ENCODE peak calls at places on chromosomes 1 and 21, in ten cellular contexts. H is body of pancreas, R is suprapubic skin, E is heart left ventricle, L is A673, A is astrocyte of the spinal cord, I is heart right ventricle, X is uterus, P is MCF 10A, S is sigmoid colon. D is an unnamed sample.

GRCh38 chr1:231748744-231749143 is 122.2 kb downstream of the DISC1 start:
- DNase-seq in H (no peak), R (no peak), E (no peak), L (no peak), A (no peak), I (no peak), X (no peak), P (peak), S (no peak), D (no peak)

GRCh38 chr21:33860332-33860879 is 55.2 kb downstream of the ATP5PO start:
- DNase-seq in H (no peak), R (no peak), E (peak), L (no peak), A (no peak), I (no peak), X (no peak), P (no peak), S (no peak), D (no peak)

GRCh38 chr21:45270306-45270821 is 17.3 kb downstream of the POFUT2 start:
- DNase-seq in H (no peak), R (peak), E (peak), L (peak), A (no peak), I (no peak), X (peak), P (no peak), S (peak), D (peak)

GRCh38 chr1:29382851-29383588 is 146.7 kb downstream of the PTPRU start:
- DNase-seq in H (no peak), R (peak), E (no peak), L (no peak), A (no peak), I (no peak), X (no peak), P (no peak), S (no peak), D (no peak)

GRCh38 chr1:109718495-109718894 is 6.4 kb downstream of the GSTM5 start:
- DNase-seq in H (peak), R (no peak), E (no peak), L (no peak), A (no peak), I (no peak), X (no peak), P (peak), S (no peak), D (no peak)

GRCh38 chr1:25731148-25731547 is 68.8 kb upstream of the SELENON start:
- DNase-seq in H (no peak), R (no peak), E (no peak), L (no peak), A (no peak), I (no peak), X (no peak), P (no peak), S (no peak), D (no peak)

GRCh38 chr1:159821171-159821867 is 5.4 kb upstream of the SLAMF8 start:
- DNase-seq in H (no peak), R (no peak), E (no peak), L (no peak), A (peak), I (no peak), X (no peak), P (no peak), S (no peak), D (no peak)

GRCh38 chr1:224786533-224787249 is 142.8 kb upstream of the DNAH14 start:
- DNase-seq in H (no peak), R (no peak), E (no peak), L (no peak), A (peak), I (no peak), X (no peak), P (peak), S (no peak), D (no peak)

GRCh38 chr1:7223334-7224080 is 438.3 kb downstream of the CAMTA1 start:
- DNase-seq in H (no peak), R (no peak), E (no peak), L (peak), A (peak), I (no peak), X (no peak), P (peak), S (no peak), D (no peak)

GRCh38 chr21:46182548-46183336 is 1.5 kb downstream of the SPATC1L start:
- DNase-seq in H (no peak), R (peak), E (peak), L (no peak), A (no peak), I (no peak), X (no peak), P (no peak), S (peak), D (no peak)

GRCh38 chr1:236173174-236173767 is 30.9 kb downstream of the GPR137B start:
- DNase-seq in H (no peak), R (no peak), E (no peak), L (no peak), A (no peak), I (no peak), X (no peak), P (no peak), S (no peak), D (no peak)

GRCh38 chr1:38000529-38001453 is 4.5 kb downstream of the FHL3 start:
- DNase-seq in H (peak), R (no peak), E (no peak), L (peak), A (peak), I (peak), X (peak), P (peak), S (peak), D (no peak)

GRCh38 chr1:168803696-168804510 is 74.9 kb upstream of the DPT start:
- DNase-seq in H (peak), R (no peak), E (no peak), L (no peak), A (no peak), I (no peak), X (no peak), P (no peak), S (no peak), D (no peak)

GRCh38 chr1:22483121-22483520 is 31.5 kb downstream of the ZBTB40 start:
- DNase-seq in H (no peak), R (no peak), E (no peak), L (no peak), A (no peak), I (no peak), X (no peak), P (no peak), S (no peak), D (no peak)

GRCh38 chr1:209425959-209426358 is 157.6 kb upstream of the CAMK1G start:
- DNase-seq in H (no peak), R (no peak), E (no peak), L (no peak), A (no peak), I (no peak), X (no peak), P (no peak), S (no peak), D (no peak)

GRCh38 chr21:42539931-42540343 is 26.3 kb downstream of the SLC37A1 start:
- DNase-seq in H (no peak), R (no peak), E (peak), L (peak), A (no peak), I (no peak), X (no peak), P (no peak), S (peak), D (no peak)
- TF ChIP-seq CTCF in H (no peak), R (no peak), E (no peak), L (peak), A (peak), I (no peak), X (no peak), P (no peak), S (no peak), D (peak)

DNA sequence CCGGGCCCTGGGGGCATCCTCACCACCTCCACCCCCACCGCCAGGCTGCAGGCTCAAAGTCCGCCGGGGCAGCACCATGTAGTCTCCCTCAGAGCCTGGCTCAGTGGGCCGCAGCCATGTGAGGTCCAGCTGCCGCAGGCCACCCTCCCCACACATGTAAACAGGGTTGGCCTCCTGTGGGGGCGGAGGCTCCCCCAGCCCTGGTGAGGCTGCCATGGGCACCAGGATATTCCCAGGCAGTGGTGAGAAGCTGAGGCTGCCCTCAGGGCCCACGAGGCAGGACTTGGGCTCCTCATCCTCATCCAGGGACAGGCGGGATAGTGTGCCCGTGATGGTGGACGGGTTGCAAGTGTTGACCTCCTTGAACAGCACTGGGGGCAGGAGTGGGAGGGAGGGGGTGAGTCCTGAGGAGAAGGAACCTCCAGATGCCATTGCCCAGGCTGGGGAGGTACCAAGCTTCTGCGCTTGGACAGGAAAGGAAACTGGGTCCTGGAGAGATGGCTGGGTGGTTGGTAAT is 27.3 kb upstream of the COL16A1 start:
- DNase-seq in H (no peak), R (no peak), E (peak), L (no peak), A (no peak), I (no peak), X (no peak), P (no peak), S (no peak), D (peak)
- TF ChIP-seq CTCF in H (no peak), R (no peak), E (no peak), L (no peak), A (no peak), I (no peak), X (no peak), P (no peak), S (no peak), D (no peak)

GRCh38 chr1:146021622-146022402 is at the start of gene HJV:
- DNase-seq in H (no peak), R (peak), E (no peak), L (peak), A (no peak), I (peak), X (no peak), P (no peak), S (no peak), D (no peak)

GRCh38 chr1:146021046-146021445 is 489 bp downstream of the HJV start:
- DNase-seq in H (no peak), R (no peak), E (no peak), L (no peak), A (no peak), I (no peak), X (no peak), P (no peak), S (no peak), D (no peak)

GRCh38 chr1:146019225-146020057 is 2.1 kb downstream of the HJV start:
- DNase-seq in H (no peak), R (peak), E (no peak), L (no peak), A (no peak), I (no peak), X (no peak), P (no peak), S (no peak), D (no peak)

GRCh38 chr1:146022403-146023127 is 1.0 kb upstream of the HJV start:
- DNase-seq in H (no peak), R (no peak), E (no peak), L (peak), A (no peak), I (no peak), X (no peak), P (no peak), S (no peak), D (no peak)

DNA sequence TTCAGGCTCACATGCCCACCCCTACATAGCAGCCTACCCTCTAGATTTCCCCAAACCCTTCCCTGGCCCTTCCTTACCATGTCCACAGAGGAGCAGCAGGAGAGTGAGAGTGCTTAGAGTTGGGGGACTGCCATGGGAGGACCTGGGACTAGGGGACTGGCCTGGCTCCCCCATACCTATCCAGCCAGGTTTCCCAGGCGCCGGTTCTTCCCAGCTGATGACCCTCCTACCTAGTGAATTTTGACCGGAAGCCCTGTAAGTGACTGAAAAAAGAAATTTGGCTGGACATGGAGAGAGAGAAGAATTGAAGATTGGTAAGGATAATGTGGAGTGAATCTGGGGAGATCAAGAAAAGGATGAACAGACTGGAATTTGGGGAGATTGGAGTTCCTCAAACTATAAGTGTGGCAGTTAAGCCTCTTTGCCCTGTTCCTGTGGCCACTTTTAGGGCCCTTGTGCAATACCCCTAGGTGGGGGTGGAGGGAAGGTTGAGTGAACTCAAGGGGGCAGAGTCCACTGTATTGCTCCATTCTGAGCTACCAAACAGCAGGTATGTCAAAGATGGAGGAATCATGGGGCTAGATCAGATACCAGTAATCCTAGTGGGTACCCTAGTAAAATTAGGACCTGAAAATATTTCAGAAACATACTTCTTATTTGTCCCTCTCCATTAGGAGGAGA is 1.3 kb downstream of the HJV start:
- DNase-seq in H (no peak), R (peak), E (no peak), L (no peak), A (no peak), I (no peak), X (no peak), P (no peak), S (no peak), D (no peak)
- TF ChIP-seq CTCF in H (no peak), R (no peak), E (no peak), L (no peak), A (no peak), I (no peak), X (no peak), P (no peak), S (no peak), D (no peak)

DNA sequence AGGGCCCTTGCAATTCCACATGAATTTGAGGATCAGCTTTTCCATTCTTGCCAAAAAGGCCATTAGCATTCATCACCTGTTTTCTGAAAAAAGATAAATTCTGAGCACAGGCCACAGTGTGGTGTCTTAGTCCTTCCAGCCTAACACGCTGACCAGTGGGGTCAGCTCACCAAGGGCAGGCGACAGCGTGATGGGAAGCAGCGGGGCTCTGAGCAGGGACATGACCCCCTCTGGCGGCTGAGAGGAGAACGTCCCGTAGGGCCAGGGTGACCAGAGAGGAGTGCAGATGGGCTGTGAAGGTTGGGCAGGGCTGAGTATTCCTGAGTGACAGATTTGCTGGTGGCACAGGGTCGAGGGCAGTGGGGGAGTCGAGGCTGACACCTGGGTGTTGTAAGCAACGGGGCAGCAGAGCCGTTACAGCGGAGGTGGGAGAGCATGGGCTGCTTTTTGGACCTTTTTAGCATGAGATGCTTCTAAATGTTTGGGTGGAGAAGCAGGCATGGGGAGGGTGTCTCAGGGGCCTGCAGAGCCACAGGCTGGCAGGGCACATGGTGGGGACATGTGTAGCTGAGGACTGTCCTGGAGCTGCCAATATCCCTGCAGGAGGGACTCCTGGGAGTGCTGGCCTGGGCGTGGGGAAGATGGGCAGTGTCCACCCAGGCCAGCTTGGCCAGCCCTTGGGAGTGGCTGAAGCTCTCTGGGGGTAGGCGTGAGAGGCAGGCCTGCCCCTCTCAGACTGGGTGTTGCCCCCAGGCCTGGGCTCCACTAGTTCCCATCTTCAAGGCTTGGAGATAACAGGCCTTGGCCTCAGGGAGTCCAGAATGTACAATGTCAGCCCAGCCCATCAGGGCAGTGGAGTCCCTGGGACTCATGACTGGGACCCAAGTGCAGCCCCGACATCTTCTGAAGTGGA is 8.6 kb upstream of the CALML6 start:
- DNase-seq in H (peak), R (peak), E (peak), L (peak), A (peak), I (peak), X (peak), P (peak), S (peak), D (peak)
- TF ChIP-seq CTCF in H (peak), R (peak), E (peak), L (peak), A (peak), I (peak), X (peak), P (peak), S (peak), D (peak)

DNA sequence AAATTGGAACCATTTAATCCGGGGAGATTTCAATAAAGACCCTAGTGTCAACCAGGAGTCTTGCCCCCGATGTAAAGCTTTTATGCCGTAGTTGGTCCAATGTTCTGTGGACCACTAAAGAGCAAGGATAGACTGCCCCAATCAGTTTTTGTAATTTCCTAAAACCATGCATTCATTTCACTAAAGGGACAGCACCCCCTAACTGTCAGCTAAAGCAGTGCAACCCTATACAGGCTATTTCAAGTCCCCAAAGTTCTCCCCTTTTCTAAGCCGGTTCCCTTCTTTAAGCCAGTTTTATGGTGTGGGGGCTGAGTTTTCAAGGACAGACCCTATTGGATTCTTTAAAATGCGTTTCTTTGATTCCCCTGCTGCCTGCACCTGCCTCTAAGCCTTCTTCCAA is 12.7 kb upstream of the PDPN start:
- DNase-seq in H (no peak), R (no peak), E (no peak), L (no peak), A (no peak), I (no peak), X (no peak), P (peak), S (no peak), D (no peak)
- TF ChIP-seq CTCF in H (no peak), R (no peak), E (no peak), L (peak), A (peak), I (peak), X (no peak), P (peak), S (no peak), D (peak)

GRCh38 chr1:32170991-32171390 is 8.5 kb upstream of the TXLNA start:
- DNase-seq in H (no peak), R (no peak), E (no peak), L (no peak), A (no peak), I (no peak), X (no peak), P (no peak), S (no peak), D (no peak)
- TF ChIP-seq CTCF in H (no peak), R (no peak), E (no peak), L (no peak), A (no peak), I (no peak), X (no peak), P (no peak), S (no peak), D (no peak)

DNA sequence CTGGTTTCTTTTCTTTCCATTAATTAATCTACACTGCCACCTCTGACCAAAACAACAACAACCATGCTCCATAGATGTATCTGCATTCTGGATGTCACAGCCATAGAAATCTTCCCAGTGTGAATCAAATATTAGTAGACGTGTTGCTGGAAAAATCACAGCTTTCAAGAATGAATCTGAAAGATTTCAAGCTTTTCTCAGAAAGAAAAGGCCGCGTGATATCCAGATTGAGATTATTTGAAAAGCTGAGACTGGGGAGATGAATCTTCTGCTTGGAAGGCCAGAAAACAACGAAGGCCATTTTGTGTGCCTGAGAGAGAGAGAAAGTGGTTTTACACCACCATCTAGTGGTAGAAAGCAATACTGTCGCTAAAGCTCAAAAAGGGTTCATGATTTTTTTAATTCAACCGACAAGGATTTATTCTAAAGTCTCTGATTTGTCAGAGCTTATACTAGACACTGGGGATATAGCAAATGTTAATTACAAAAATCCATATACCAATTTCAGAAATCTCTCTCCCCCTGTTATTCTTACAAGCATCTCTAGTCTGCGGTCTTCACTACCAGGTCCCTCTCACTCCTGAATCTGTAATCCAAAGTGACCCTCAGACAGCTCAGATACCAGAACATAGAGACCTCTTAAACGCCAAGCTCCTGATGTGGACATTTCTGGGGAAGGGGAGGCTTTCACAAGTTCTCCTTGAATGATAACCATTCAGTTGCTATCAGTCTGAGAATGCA is 87.5 kb upstream of the SGIP1 start:
- DNase-seq in H (peak), R (no peak), E (no peak), L (peak), A (peak), I (peak), X (peak), P (peak), S (no peak), D (no peak)
- TF ChIP-seq CTCF in H (peak), R (peak), E (peak), L (peak), A (peak), I (peak), X (peak), P (peak), S (peak), D (peak)

GRCh38 chr1:190022709-190023108 is 455.0 kb downstream of the BRINP3 start:
- DNase-seq in H (no peak), R (no peak), E (no peak), L (no peak), A (peak), I (no peak), X (no peak), P (peak), S (no peak), D (no peak)
- TF ChIP-seq CTCF in H (no peak), R (no peak), E (no peak), L (no peak), A (no peak), I (no peak), X (no peak), P (no peak), S (no peak), D (no peak)

GRCh38 chr1:87682565-87682964 is 353.9 kb downstream of the LMO4 start:
- DNase-seq in H (no peak), R (no peak), E (no peak), L (no peak), A (no peak), I (no peak), X (no peak), P (no peak), S (no peak), D (no peak)
- TF ChIP-seq CTCF in H (no peak), R (no peak), E (no peak), L (no peak), A (no peak), I (no peak), X (no peak), P (no peak), S (no peak), D (no peak)